ENCODE peak calls at places on chromosomes 12 and 14, in five cellular contexts. D is HCT116, M is PC-3, I is endodermal cell, H is fibroblast of lung. Z is an unnamed sample. For H3K4me1, the result is how much of the 10 kb centered on the place peaks cover.

GRCh38 chr14:97113339-97113738 is 316.2 kb downstream of the VRK1 start:
- DNase-seq in I (no peak), M (peak), D (peak), H (no peak), Z (no peak)

GRCh38 chr14:99183311-99183710 is 88.7 kb downstream of the BCL11B start:
- DNase-seq in H (no peak), D (no peak), M (no peak), I (no peak), Z (no peak)

GRCh38 chr12:4580165-4580773 is 18.3 kb downstream of the DYRK4 start:
- DNase-seq in I (no peak), M (no peak), D (no peak), H (no peak), Z (no peak)

GRCh38 chr14:51236314-51236713 is 3.7 kb upstream of the TMX1 start:
- DNase-seq in D (no peak), H (peak), I (no peak), M (peak), Z (peak)

GRCh38 chr14:104253901-104254353 is 115.5 kb downstream of the KIF26A start:
- DNase-seq in H (no peak), M (no peak), I (no peak), D (no peak), Z (no peak)

GRCh38 chr14:94303111-94303510 is 10.0 kb upstream of the SERPINA10 start:
- DNase-seq in M (no peak), H (no peak), D (no peak), I (no peak), Z (no peak)

GRCh38 chr12:85575115-85576096 is 260.8 kb downstream of the RASSF9 start:
- DNase-seq in I (peak), M (peak), D (peak), H (peak), Z (peak)

GRCh38 chr12:32644455-32644854 is 34.6 kb upstream of the DNM1L start:
- DNase-seq in H (no peak), I (no peak), D (no peak), M (no peak), Z (no peak)

GRCh38 chr12:28226705-28227104 is 36.4 kb downstream of the CCDC91 start:
- DNase-seq in I (no peak), D (no peak), H (no peak), M (no peak), Z (no peak)

GRCh38 chr14:76257111-76257803 is 105.5 kb downstream of the GPATCH2L start:
- DNase-seq in H (no peak), I (peak), M (no peak), D (no peak), Z (no peak)

GRCh38 chr12:53340398-53340797 is 4.2 kb upstream of the SP7 start:
- DNase-seq in H (no peak), I (peak), D (no peak), M (no peak), Z (no peak)

GRCh38 chr14:97697772-97698171 is 900.6 kb downstream of the VRK1 start:
- DNase-seq in D (no peak), I (no peak), H (no peak), M (no peak), Z (no peak)

GRCh38 chr14:62039871-62040270 is 277.7 kb downstream of the SNAPC1 start:
- DNase-seq in H (no peak), D (no peak), M (no peak), I (no peak), Z (peak)

GRCh38 chr14:68726093-68726695 is 66.7 kb downstream of the ZFP36L1 start:
- DNase-seq in M (no peak), I (no peak), H (no peak), D (no peak), Z (no peak)

GRCh38 chr12:108442077-108442476 is 73.0 kb upstream of the FICD start:
- DNase-seq in I (peak), H (no peak), M (no peak), D (no peak), Z (peak)

GRCh38 chr12:107600596-107601144 is 84.9 kb upstream of the PWP1 start:
- DNase-seq in M (no peak), H (no peak), D (no peak), I (no peak), Z (no peak)

GRCh38 chr12:88578821-88579518 is 1.3 kb downstream of the KITLG start:
- DNase-seq in I (peak), M (peak), H (no peak), D (no peak), Z (peak)

GRCh38 chr12:94550964-94551363 is 91.3 kb upstream of the CEP83 start:
- DNase-seq in D (no peak), H (no peak), I (no peak), M (no peak), Z (no peak)

GRCh38 chr14:77682158-77682553 is 25.7 kb downstream of the ALKBH1 start:
- DNase-seq in H (peak), D (no peak), I (no peak), M (peak), Z (peak)

GRCh38 chr14:32400480-32400879 is 71.4 kb downstream of the AKAP6 start:
- DNase-seq in D (no peak), I (no peak), M (peak), H (no peak), Z (no peak)

GRCh38 chr12:75177997-75178396 is 31.6 kb downstream of the KCNC2 start:
- DNase-seq in I (no peak), M (peak), H (peak), D (peak), Z (peak)

GRCh38 chr12:116863275-116863767 is 17.9 kb downstream of the HRK start:
- DNase-seq in M (peak), I (peak), D (peak), H (peak), Z (peak)

GRCh38 chr12:46383654-46384450 is 11.3 kb upstream of the SLC38A2 start:
- DNase-seq in D (peak), H (peak), I (no peak), M (peak), Z (peak)

GRCh38 chr12:96395236-96395635 is 5.0 kb downstream of the CDK17 start:
- DNase-seq in M (no peak), I (no peak), H (no peak), D (no peak), Z (no peak)

GRCh38 chr12:20629414-20630156 is 65.5 kb upstream of the SLCO1C1 start:
- DNase-seq in H (peak), D (no peak), I (no peak), M (peak), Z (peak)

GRCh38 chr14:75539562-75540478 is 17.6 kb downstream of the BATF start:
- DNase-seq in D (no peak), H (no peak), I (no peak), M (no peak), Z (no peak)

GRCh38 chr12:133105620-133106019 is 24.5 kb downstream of the ZNF891 start:
- DNase-seq in M (no peak), I (no peak), D (no peak), H (peak), Z (no peak)

GRCh38 chr14:59406454-59407245 is 58.5 kb downstream of the GPR135 start:
- DNase-seq in H (peak), M (no peak), I (no peak), D (no peak), Z (peak)

GRCh38 chr12:64104376-64104775 is 117.7 kb downstream of the KICS2 start:
- DNase-seq in D (no peak), I (no peak), M (peak), H (peak), Z (peak)

GRCh38 chr14:104929268-104930230 is 4.9 kb downstream of the PLD4 start:
- DNase-seq in H (no peak), I (no peak), D (no peak), M (no peak), Z (no peak)

GRCh38 chr12:63362801-63363200 is 211.8 kb upstream of the AVPR1A start:
- DNase-seq in M (peak), I (no peak), D (no peak), H (peak), Z (no peak)

GRCh38 chr12:46494424-46494823 is 121.9 kb upstream of the SLC38A2 start:
- DNase-seq in H (peak), D (no peak), M (peak), I (no peak), Z (peak)

GRCh38 chr12:11797317-11797913 is 147.9 kb downstream of the ETV6 start:
- DNase-seq in M (no peak), H (peak), I (no peak), D (no peak), Z (peak)

GRCh38 chr12:125160556-125160955 is 95.3 kb downstream of the AACS start:
- DNase-seq in I (no peak), M (no peak), D (no peak), H (no peak), Z (no peak)

GRCh38 chr14:73612339-73613045 is at the start of gene ACOT6:
- DNase-seq in I (peak), D (peak), H (peak), M (peak), Z (peak)

GRCh38 chr14:73613046-73613383 is 698 bp downstream of the ACOT6 start:
- DNase-seq in D (no peak), H (peak), I (no peak), M (no peak), Z (no peak)

GRCh38 chr14:73616831-73617230 is 4.5 kb downstream of the ACOT6 start:
- DNase-seq in M (no peak), I (peak), D (no peak), H (no peak), Z (no peak)

GRCh38 chr14:73610692-73611091 is 1.6 kb upstream of the ACOT6 start:
- DNase-seq in H (peak), M (peak), D (no peak), I (no peak), Z (no peak)

GRCh38 chr14:73613419-73613963 is 1.2 kb downstream of the ACOT6 start:
- DNase-seq in D (no peak), M (peak), I (no peak), H (no peak), Z (no peak)
- H3K4me1 ChIP-seq in D (under half), M (under half), I (under half), H (under half), Z (under half)

GRCh38 chr14:56487761-56488160 is 91.8 kb upstream of the TMEM260 start:
- DNase-seq in M (peak), D (no peak), H (no peak), I (no peak), Z (peak)

GRCh38 chr14:56491299-56492285 is 88.0 kb upstream of the TMEM260 start:
- DNase-seq in D (peak), M (peak), I (peak), H (peak), Z (peak)

GRCh38 chr14:56490379-56490778 is 89.2 kb upstream of the TMEM260 start:
- DNase-seq in H (peak), I (no peak), D (peak), M (peak), Z (peak)

GRCh38 chr14:56488306-56488705 is 91.3 kb upstream of the TMEM260 start:
- DNase-seq in M (no peak), H (no peak), D (no peak), I (no peak), Z (no peak)

GRCh38 chr14:56487090-56487667 is 92.4 kb upstream of the TMEM260 start:
- DNase-seq in I (no peak), D (peak), M (peak), H (peak), Z (peak)
- H3K9ac ChIP-seq in I (no peak), D (no peak), M (no peak), H (no peak), Z (peak)

GRCh38 chr14:54669759-54670630 is 103.1 kb downstream of the SAMD4A start:
- DNase-seq in M (peak), D (no peak), I (no peak), H (peak), Z (peak)
- H3K4me1 ChIP-seq in M (half or more), D (under half), I (under half), H (under half), Z (under half)

GRCh38 chr14:21264025-21264801 is 5.0 kb downstream of the HNRNPC start:
- DNase-seq in I (no peak), M (peak), H (peak), D (no peak), Z (peak)
- H3K9ac ChIP-seq in I (peak), M (no peak), H (no peak), D (no peak), Z (no peak)

DNA sequence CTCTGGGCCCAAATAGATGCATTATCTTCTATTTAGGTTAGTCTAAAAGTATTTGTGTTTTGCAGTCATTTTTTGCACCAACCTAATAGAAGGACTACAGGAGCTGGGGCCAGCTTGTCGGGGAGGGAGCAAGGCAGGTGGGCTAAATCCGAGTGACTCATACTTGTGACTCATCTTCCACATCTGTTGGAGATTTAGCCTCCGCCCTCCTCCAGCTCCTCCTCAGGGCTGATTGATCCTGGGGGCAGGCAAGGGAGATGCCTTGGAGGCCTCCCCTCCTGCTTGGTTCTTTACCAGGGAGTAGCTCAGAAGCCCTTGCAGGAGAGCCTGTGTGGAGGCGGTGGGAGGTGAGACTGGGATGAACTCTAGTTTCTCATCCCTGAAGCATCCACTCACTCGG is 27.9 kb downstream of the RHOF start:
- DNase-seq in H (peak), I (peak), D (peak), M (peak), Z (peak)
- H3K4me1 ChIP-seq in H (under half), I (under half), D (under half), M (under half), Z (under half)

GRCh38 chr12:76270657-76271358 is 77.4 kb downstream of the BBS10 start:
- DNase-seq in D (no peak), M (no peak), I (no peak), H (peak), Z (no peak)
- H3K9ac ChIP-seq in D (no peak), M (no peak), I (no peak), H (no peak), Z (no peak)